ENCODE peak calls at places on chromosome 2, in six cellular contexts. F is CD4-positive, alpha-beta T cell; N is GM23248; K is stomach; W is tibial artery; M is endodermal cell. C is an unnamed sample.

GRCh38 chr2:54347622-54348021 is 91.6 kb upstream of the TSPYL6 start:
- DNase-seq in N (no peak), K (no peak), W (no peak), M (no peak), F (no peak), C (no peak)

GRCh38 chr2:149972039-149972438 is 384.5 kb upstream of the MMADHC start:
- DNase-seq in F (no peak), N (peak; percentile 18), K (no peak), W (no peak), M (no peak), C (no peak)

GRCh38 chr2:42652086-42652485 is 83.7 kb downstream of the MTA3 start:
- DNase-seq in K (no peak), F (peak; percentile 51), N (no peak), W (no peak), M (no peak), C (no peak)

GRCh38 chr2:75424936-75425619 is 135.7 kb downstream of the EVA1A start:
- DNase-seq in N (peak; percentile 65), K (no peak), W (no peak), M (peak; percentile 85), F (no peak), C (no peak)

GRCh38 chr2:40962026-40962425 is 510.1 kb upstream of the SLC8A1 start:
- DNase-seq in M (no peak), F (no peak), K (no peak), N (no peak), W (peak; percentile 21), C (peak; percentile 12)

GRCh38 chr2:226450141-226450540 is 349.5 kb downstream of the IRS1 start:
- DNase-seq in N (no peak), F (no peak), K (no peak), M (no peak), W (no peak), C (no peak)

GRCh38 chr2:241894056-241894641 is 24.6 kb downstream of the RTP5 start:
- DNase-seq in N (no peak), K (no peak), F (no peak), M (peak; percentile 51), W (peak; percentile 7), C (peak; percentile 12)

GRCh38 chr2:38940746-38941145 is 51.1 kb downstream of the ARHGEF33 start:
- DNase-seq in K (no peak), W (no peak), F (no peak), M (no peak), N (no peak), C (no peak)

GRCh38 chr2:160409480-160409879 is 84.1 kb downstream of the RBMS1 start:
- DNase-seq in N (no peak), W (no peak), M (no peak), K (no peak), F (no peak), C (no peak)

GRCh38 chr2:100733344-100734187 is 86.4 kb upstream of the NPAS2 start:
- DNase-seq in W (peak; percentile 51), M (peak; percentile 67), F (no peak), K (no peak), N (peak; percentile 89), C (peak; percentile 45)

GRCh38 chr2:190181066-190181681 is 118.6 kb upstream of the MSTN start:
- DNase-seq in N (peak; percentile 56), M (no peak), F (no peak), W (no peak), K (no peak), C (no peak)

GRCh38 chr2:226771067-226771466 is 28.6 kb downstream of the IRS1 start:
- DNase-seq in N (no peak), W (no peak), M (no peak), F (no peak), K (no peak), C (peak; percentile 67)

GRCh38 chr2:134240061-134240460 is 13.8 kb upstream of the MGAT5 start:
- DNase-seq in K (no peak), F (no peak), W (no peak), M (no peak), N (no peak), C (no peak)

GRCh38 chr2:126952216-126952615 is 53.5 kb downstream of the TEX51 start:
- DNase-seq in F (no peak), K (no peak), W (no peak), M (no peak), N (no peak), C (no peak)

GRCh38 chr2:132488491-132488890 is 71.9 kb downstream of the GPR39 start:
- DNase-seq in F (no peak), M (no peak), K (no peak), W (no peak), N (no peak), C (no peak)
- H3K9me3 ChIP-seq in F (no peaks in the 10 kb centered on the region), M (no peaks in the 10 kb centered on the region), K (no peaks in the 10 kb centered on the region), W (no peaks in the 10 kb centered on the region), N (no peaks in the 10 kb centered on the region), C (no peaks in the 10 kb centered on the region)

DNA sequence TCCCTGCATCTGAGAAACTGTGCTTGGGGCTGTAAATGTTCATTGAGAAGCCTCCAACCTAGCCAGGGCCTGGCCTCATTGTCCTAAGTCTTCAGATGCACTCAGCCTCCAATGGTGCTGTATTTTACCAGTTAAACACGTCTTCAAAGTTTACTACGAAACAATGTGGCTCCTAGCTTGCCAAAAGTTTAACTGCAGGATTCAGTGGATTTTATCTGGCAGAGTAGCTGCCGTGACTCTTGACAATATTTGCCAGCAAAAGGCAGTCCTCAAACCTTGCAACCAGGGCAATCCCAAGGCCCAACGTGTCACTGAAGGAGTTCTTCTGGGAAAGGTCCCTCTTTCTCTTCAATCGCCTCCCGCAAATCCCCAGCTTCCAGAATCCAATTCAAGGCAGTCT is 1.1 kb downstream of the PID1 start:
- DNase-seq in N (peak; percentile 36), W (no peak), F (no peak), K (no peak), M (no peak), C (no peak)
- H3K27ac ChIP-seq in N (no peak overlapping the region), W (peak overlapping the region; percentile 26), F (no peak overlapping the region), K (no peak overlapping the region), M (no peak overlapping the region), C (peak overlapping the region; percentile 70)

GRCh38 chr2:89825034-89825433 is 1133.6 kb downstream of the RPIA start:
- DNase-seq in M (no peak), N (no peak), F (no peak), K (no peak), W (no peak), C (no peak)
- H3K9me3 ChIP-seq in M (no peaks in the 10 kb centered on the region), N (peaks cover 3% of the 10 kb centered on the region), F (peaks cover 34% of the 10 kb centered on the region), K (peaks cover 59% of the 10 kb centered on the region), W (peaks cover 12% of the 10 kb centered on the region), C (peaks cover 3% of the 10 kb centered on the region)

GRCh38 chr2:121044412-121044811 is 240.6 kb downstream of the TFCP2L1 start:
- DNase-seq in M (peak; percentile 75), N (no peak), K (no peak), F (no peak), W (no peak), C (no peak)
- H3K27ac ChIP-seq in M (no peak overlapping the region), N (no peak overlapping the region), K (no peak overlapping the region), F (no peak overlapping the region), W (no peak overlapping the region), C (no peak overlapping the region)

DNA sequence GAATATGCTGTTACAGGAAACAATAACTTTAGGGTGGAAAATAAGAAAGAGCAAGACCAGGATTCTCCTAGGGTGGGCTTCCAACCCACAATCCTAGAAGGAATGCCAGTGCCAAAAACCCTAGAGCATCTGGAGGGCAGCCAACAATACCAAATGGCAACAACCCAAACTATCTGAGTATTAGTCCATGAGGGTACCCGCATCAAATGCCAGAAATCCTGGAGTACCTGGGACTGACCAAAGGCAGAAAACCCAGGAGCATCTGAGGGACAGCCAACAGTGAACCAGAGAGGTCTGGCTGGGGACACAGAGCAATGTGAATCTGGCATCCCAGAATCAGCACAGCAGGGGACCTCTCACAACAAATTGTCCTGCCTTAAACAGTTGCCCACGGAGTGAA is 126.3 kb downstream of the SCG2 start:
- DNase-seq in W (no peak), M (no peak), F (no peak), N (no peak), K (no peak), C (no peak)
- H3K9me3 ChIP-seq in W (no peaks in the 10 kb centered on the region), M (no peaks in the 10 kb centered on the region), F (no peaks in the 10 kb centered on the region), N (no peaks in the 10 kb centered on the region), K (no peaks in the 10 kb centered on the region), C (no peaks in the 10 kb centered on the region)

DNA sequence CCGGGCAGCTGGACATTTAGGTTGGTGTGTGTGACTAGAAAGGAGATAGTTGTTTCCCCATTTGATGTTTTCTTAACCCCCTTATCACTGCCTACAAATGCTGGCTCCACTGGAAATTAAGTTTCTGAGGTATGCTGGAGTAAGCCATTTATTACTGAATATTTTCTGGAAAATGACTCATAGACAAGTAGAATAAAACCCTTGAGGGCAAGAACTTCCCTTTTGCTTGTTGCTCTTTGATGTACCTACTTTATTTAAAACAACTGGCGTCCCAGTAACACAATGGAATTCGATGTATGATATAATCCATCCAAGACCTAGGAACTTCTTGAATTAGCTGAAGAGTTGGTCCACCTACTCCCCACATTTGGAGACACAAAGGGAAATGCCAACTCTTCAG is 33.3 kb upstream of the SESTD1 start:
- DNase-seq in K (no peak), N (peak; percentile 1), M (no peak), F (no peak), W (no peak), C (no peak)
- H3K27ac ChIP-seq in K (no peak overlapping the region), N (no peak overlapping the region), M (no peak overlapping the region), F (no peak overlapping the region), W (no peak overlapping the region), C (no peak overlapping the region)

GRCh38 chr2:72896446-72896845 is 9.2 kb downstream of the SPR start:
- DNase-seq in F (no peak), K (no peak), M (no peak), W (no peak), N (peak; percentile 25), C (no peak)

GRCh38 chr2:72894466-72894865 is 7.3 kb downstream of the SPR start:
- DNase-seq in F (no peak), N (no peak), M (no peak), W (no peak), K (no peak), C (no peak)

GRCh38 chr2:72893594-72894319 is 6.5 kb downstream of the SPR start:
- DNase-seq in N (peak; percentile 85), F (no peak), K (no peak), W (no peak), M (peak; percentile 94), C (no peak)

GRCh38 chr2:72895759-72896281 is 8.6 kb downstream of the SPR start:
- DNase-seq in N (peak; percentile 67), K (peak; percentile 79), F (no peak), W (no peak), M (peak; percentile 55), C (no peak)

GRCh38 chr2:72895154-72895553 is 7.9 kb downstream of the SPR start:
- DNase-seq in M (peak; percentile 63), F (no peak), W (no peak), N (no peak), K (no peak), C (no peak)
- H3K9me3 ChIP-seq in M (no peaks in the 10 kb centered on the region), F (no peaks in the 10 kb centered on the region), W (no peaks in the 10 kb centered on the region), N (no peaks in the 10 kb centered on the region), K (no peaks in the 10 kb centered on the region), C (no peaks in the 10 kb centered on the region)

C was measured in gastrocnemius medialis.